ENCODE peak calls at places on chromosomes 2 and 18, in four cellular contexts. C, W, J and X are unnamed samples.

GRCh38 chr2:58893645-58894336 is 652.7 kb upstream of the FANCL start:
- DNase-seq in C (no peak), W (no peak), J (no peak), X (no peak)

GRCh38 chr2:73104933-73105332 is 7.8 kb downstream of the RAB11FIP5 start:
- DNase-seq in C (no peak), W (no peak), J (no peak), X (no peak)

GRCh38 chr2:86764661-86765307 is 25.9 kb downstream of the CD8A start:
- DNase-seq in C (peak), W (peak), J (peak), X (no peak)

GRCh38 chr2:170929686-170930050 is 615 bp downstream of the GORASP2 start:
- DNase-seq in C (peak), W (peak), J (no peak), X (peak)

GRCh38 chr18:33440384-33441043 is at the start of gene CCDC178:
- DNase-seq in C (peak), W (peak), J (no peak), X (peak)

GRCh38 chr2:227884511-227884947 is 13.1 kb downstream of the DAW1 start:
- DNase-seq in C (peak), W (peak), J (peak), X (peak)

GRCh38 chr2:176817061-176817565 is 395.5 kb upstream of the HNRNPA3 start:
- DNase-seq in C (no peak), W (peak), J (no peak), X (no peak)

GRCh38 chr2:122136071-122136470 is 380.6 kb downstream of the TSN start:
- DNase-seq in C (no peak), W (peak), J (peak), X (no peak)

GRCh38 chr18:49585781-49586663 is 24.2 kb downstream of the LIPG start:
- DNase-seq in C (no peak), W (peak), J (no peak), X (no peak)

GRCh38 chr2:25711641-25712369 is 38.4 kb upstream of the DTNB start:
- DNase-seq in C (no peak), W (no peak), J (no peak), X (peak)

GRCh38 chr2:109322111-109322510 is 193.1 kb downstream of the SH3RF3 start:
- DNase-seq in C (peak), W (no peak), J (no peak), X (no peak)

GRCh38 chr2:31770718-31771117 is 190.0 kb upstream of the SRD5A2 start:
- DNase-seq in C (no peak), W (no peak), J (no peak), X (no peak)

GRCh38 chr2:199458017-199458805 is 472 bp upstream of the SATB2 start:
- DNase-seq in C (peak), W (peak), J (peak), X (peak)

GRCh38 chr2:27489118-27489497 is 435 bp downstream of the IFT172 start:
- DNase-seq in C (peak), W (peak), J (peak), X (no peak)

GRCh38 chr2:64770781-64771334 is 117.1 kb upstream of the SERTAD2 start:
- DNase-seq in C (no peak), W (no peak), J (no peak), X (peak)

GRCh38 chr2:183490930-183491329 is 366.7 kb downstream of the NUP35 start:
- DNase-seq in C (no peak), W (no peak), J (no peak), X (no peak)

GRCh38 chr2:133568172-133568571 is at the start of gene NCKAP5:
- DNase-seq in C (peak), W (peak), J (no peak), X (no peak)

GRCh38 chr2:61943251-61943650 is 37.8 kb downstream of the COMMD1 start:
- DNase-seq in C (no peak), W (no peak), J (peak), X (no peak)

GRCh38 chr2:200359552-200359951 is 53.1 kb downstream of the SPATS2L start:
- DNase-seq in C (no peak), W (no peak), J (no peak), X (no peak)

GRCh38 chr2:144154205-144154604 is 365.7 kb downstream of the ZEB2 start:
- DNase-seq in C (no peak), W (no peak), J (no peak), X (no peak)

GRCh38 chr18:48709371-48709770 is 170.5 kb downstream of the CTIF start:
- DNase-seq in C (peak), W (peak), J (no peak), X (no peak)

GRCh38 chr2:99806758-99807157 is 316.9 kb upstream of the REV1 start:
- DNase-seq in C (no peak), W (no peak), J (no peak), X (no peak)

GRCh38 chr2:235021752-235022151 is 69.9 kb downstream of the SH3BP4 start:
- DNase-seq in C (peak), W (no peak), J (no peak), X (no peak)

GRCh38 chr2:7508220-7508943 is 591.2 kb downstream of the RNF144A start:
- DNase-seq in C (no peak), W (no peak), J (no peak), X (no peak)

GRCh38 chr18:48629730-48630324 is 91.0 kb downstream of the CTIF start:
- DNase-seq in C (peak), W (no peak), J (peak), X (peak)

GRCh38 chr18:36132756-36133155 is 3.1 kb downstream of the ELP2 start:
- DNase-seq in C (no peak), W (peak), J (no peak), X (no peak)

DNA sequence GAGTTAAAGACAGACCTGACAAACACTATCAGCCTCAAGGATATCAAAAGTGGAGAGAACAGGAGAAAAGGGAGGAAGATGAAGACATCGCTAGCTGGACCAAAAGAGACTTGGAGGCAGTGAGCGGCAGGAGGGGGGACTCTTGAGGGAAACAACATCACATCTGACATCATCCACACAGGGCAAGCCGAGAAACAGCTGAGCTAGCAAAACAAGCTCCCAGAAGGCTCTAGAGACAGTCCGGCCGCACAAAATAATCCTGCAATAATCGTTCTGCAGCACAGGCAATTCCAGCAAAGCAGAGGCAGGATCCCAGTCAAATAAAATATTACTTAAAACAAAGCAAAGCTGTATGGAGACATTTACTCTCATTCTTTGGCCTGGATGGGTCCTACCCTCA is 239.8 kb downstream of the EN1 start:
- DNase-seq in C (no peak), W (no peak), J (no peak), X (no peak)
- TF ChIP-seq CTCF in C (no peak), W (no peak), J (no peak), X (no peak)

GRCh38 chr2:128606837-128607236 is 288.2 kb upstream of the HS6ST1 start:
- DNase-seq in C (no peak), W (no peak), J (no peak), X (peak)
- TF ChIP-seq POLR2AphosphoS5 in C (no peak), W (no peak), J (no peak), X (no peak)

GRCh38 chr2:45000341-45000901 is 8.8 kb downstream of the SIX2 start:
- DNase-seq in C (no peak), W (peak), J (no peak), X (no peak)
- TF ChIP-seq CTCF in C (no peak), W (peak), J (no peak), X (no peak)

DNA sequence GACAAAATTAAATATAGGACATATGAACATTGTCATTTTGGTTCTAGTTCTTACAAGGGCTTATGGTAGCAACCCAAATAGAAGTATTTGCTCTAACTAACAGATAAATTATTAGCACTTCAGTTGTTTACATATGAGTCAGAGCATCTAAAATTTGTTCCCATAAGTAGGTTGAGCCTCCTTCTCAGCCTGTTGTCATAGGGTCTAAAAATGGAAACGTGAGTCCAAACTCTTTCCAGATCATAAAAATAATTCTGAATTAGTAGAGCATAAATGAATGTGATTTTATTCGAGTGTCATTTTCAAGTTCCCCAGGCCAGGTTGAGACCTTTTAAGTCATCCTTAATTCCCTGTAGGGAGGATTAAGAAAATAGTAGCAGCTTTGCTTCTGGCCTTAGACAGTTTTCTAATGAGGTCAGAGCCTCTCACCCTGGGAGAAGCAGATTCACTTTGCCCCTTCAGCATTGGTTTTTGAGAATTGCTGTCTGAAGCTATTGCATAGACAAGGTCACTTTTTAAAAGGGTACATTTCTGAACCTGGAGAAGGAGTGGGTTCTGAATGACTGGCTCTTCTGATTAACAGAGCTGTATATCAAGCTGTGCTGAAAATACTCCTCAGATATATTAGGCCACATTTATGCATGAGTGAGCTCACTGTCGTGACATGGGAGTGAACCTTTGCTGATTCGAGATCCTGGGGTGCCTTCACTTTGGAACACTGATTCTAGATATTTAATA is 164.3 kb downstream of the NEDD4L start:
- DNase-seq in C (peak), W (no peak), J (no peak), X (no peak)
- TF ChIP-seq POLR2AphosphoS5 in C (no peak), W (no peak), J (no peak), X (no peak)

GRCh38 chr2:145511946-145512345 is 992.0 kb upstream of the ZEB2 start:
- DNase-seq in C (no peak), W (no peak), J (no peak), X (no peak)
- TF ChIP-seq CTCF in C (no peak), W (no peak), J (no peak), X (no peak)

GRCh38 chr2:190534310-190535118 is at the start of gene NEMP2:
- DNase-seq in C (peak), W (peak), J (no peak), X (peak)

GRCh38 chr2:190535119-190535439 is 557 bp upstream of the NEMP2 start:
- DNase-seq in C (peak), W (no peak), J (no peak), X (no peak)

GRCh38 chr2:190533175-190533967 is 1.2 kb downstream of the NEMP2 start:
- DNase-seq in C (no peak), W (no peak), J (no peak), X (no peak)

GRCh38 chr2:190532581-190532980 is 1.9 kb downstream of the NEMP2 start:
- DNase-seq in C (no peak), W (no peak), J (no peak), X (no peak)

GRCh38 chr2:190533968-190534309 is 583 bp downstream of the NEMP2 start:
- DNase-seq in C (no peak), W (no peak), J (no peak), X (peak)
- TF ChIP-seq POLR2AphosphoS5 in C (no peak), W (no peak), J (no peak), X (no peak)

GRCh38 chr2:158755738-158756137 is 39.4 kb upstream of the DAPL1 start:
- DNase-seq in C (peak), W (peak), J (peak), X (no peak)
- TF ChIP-seq CTCF in C (peak), W (peak), J (peak), X (no peak)